ENCODE peak calls at places on chromosomes 12 and 14, in four cellular contexts. One of them, this sample, is unnamed.

GRCh38 chr14:32597771-32598170 is 268.7 kb downstream of the AKAP6 start:
- DNase-seq in A549: no peak
- DNase-seq in K562: no peak
- DNase-seq in WTC11: no peak
- DNase-seq in this sample: no peak

GRCh38 chr12:99043319-99043914 is 398.3 kb downstream of the APAF1 start:
- DNase-seq in A549: peak
- DNase-seq in WTC11: peak
- DNase-seq in K562: peak
- DNase-seq in this sample: peak

GRCh38 chr14:55416866-55417265 is 5.2 kb upstream of the ATG14 start:
- DNase-seq in WTC11: peak
- DNase-seq in A549: peak
- DNase-seq in K562: peak
- DNase-seq in this sample: no peak

GRCh38 chr14:101845496-101845895 is 84.0 kb downstream of the PPP2R5C start:
- DNase-seq in A549: no peak
- DNase-seq in K562: no peak
- DNase-seq in WTC11: no peak
- DNase-seq in this sample: no peak

GRCh38 chr14:88986146-88986841 is 161.8 kb downstream of the TTC8 start:
- DNase-seq in A549: peak
- DNase-seq in K562: no peak
- DNase-seq in WTC11: no peak
- DNase-seq in this sample: no peak

GRCh38 chr14:64971890-64972785 is at the start of gene RAB15:
- DNase-seq in K562: peak
- DNase-seq in WTC11: peak
- DNase-seq in A549: peak
- DNase-seq in this sample: no peak

GRCh38 chr12:89062996-89063395 is 289.3 kb downstream of the DUSP6 start:
- DNase-seq in A549: no peak
- DNase-seq in K562: no peak
- DNase-seq in WTC11: no peak
- DNase-seq in this sample: no peak

GRCh38 chr12:7144414-7145120 is 14.4 kb downstream of the CLSTN3 start:
- DNase-seq in A549: peak
- DNase-seq in K562: peak
- DNase-seq in WTC11: no peak
- DNase-seq in this sample: no peak

GRCh38 chr12:32821293-32822089 is 65.8 kb upstream of the YARS2 start:
- DNase-seq in A549: no peak
- DNase-seq in WTC11: no peak
- DNase-seq in K562: no peak
- DNase-seq in this sample: no peak

GRCh38 chr12:129827102-129827873 is 76.5 kb downstream of the TMEM132D start:
- DNase-seq in WTC11: no peak
- DNase-seq in A549: no peak
- DNase-seq in K562: no peak
- DNase-seq in this sample: no peak

GRCh38 chr12:117192057-117192456 is 1.8 kb upstream of the FBXO21 start:
- DNase-seq in K562: no peak
- DNase-seq in A549: peak
- DNase-seq in WTC11: no peak
- DNase-seq in this sample: no peak

GRCh38 chr14:95328876-95329503 is 9.3 kb upstream of the CLMN start:
- DNase-seq in WTC11: no peak
- DNase-seq in A549: no peak
- DNase-seq in K562: no peak
- DNase-seq in this sample: no peak

GRCh38 chr14:91250912-91251311 is 6.4 kb upstream of the GPR68 start:
- DNase-seq in WTC11: no peak
- DNase-seq in A549: no peak
- DNase-seq in K562: no peak
- DNase-seq in this sample: no peak

GRCh38 chr12:93300611-93301021 is 77.1 kb upstream of the NUDT4 start:
- DNase-seq in A549: no peak
- DNase-seq in WTC11: no peak
- DNase-seq in K562: no peak
- DNase-seq in this sample: peak

GRCh38 chr12:50750366-50750765 is 13.5 kb upstream of the ATF1 start:
- DNase-seq in K562: no peak
- DNase-seq in WTC11: no peak
- DNase-seq in A549: no peak
- DNase-seq in this sample: peak

GRCh38 chr12:31591308-31591901 is 469 bp upstream of the DENND5B start:
- DNase-seq in K562: peak
- DNase-seq in WTC11: no peak
- DNase-seq in A549: peak
- DNase-seq in this sample: no peak

GRCh38 chr12:53101931-53102781 is 1.1 kb upstream of the SOAT2 start:
- DNase-seq in WTC11: no peak
- DNase-seq in K562: peak
- DNase-seq in A549: no peak
- DNase-seq in this sample: peak

GRCh38 chr12:29957835-29958234 is 174.1 kb upstream of the TMTC1 start:
- DNase-seq in A549: no peak
- DNase-seq in WTC11: no peak
- DNase-seq in K562: no peak
- DNase-seq in this sample: no peak

GRCh38 chr12:124518051-124518932 is 49.1 kb downstream of the NCOR2 start:
- DNase-seq in WTC11: no peak
- DNase-seq in A549: peak
- DNase-seq in K562: no peak
- DNase-seq in this sample: peak

DNA sequence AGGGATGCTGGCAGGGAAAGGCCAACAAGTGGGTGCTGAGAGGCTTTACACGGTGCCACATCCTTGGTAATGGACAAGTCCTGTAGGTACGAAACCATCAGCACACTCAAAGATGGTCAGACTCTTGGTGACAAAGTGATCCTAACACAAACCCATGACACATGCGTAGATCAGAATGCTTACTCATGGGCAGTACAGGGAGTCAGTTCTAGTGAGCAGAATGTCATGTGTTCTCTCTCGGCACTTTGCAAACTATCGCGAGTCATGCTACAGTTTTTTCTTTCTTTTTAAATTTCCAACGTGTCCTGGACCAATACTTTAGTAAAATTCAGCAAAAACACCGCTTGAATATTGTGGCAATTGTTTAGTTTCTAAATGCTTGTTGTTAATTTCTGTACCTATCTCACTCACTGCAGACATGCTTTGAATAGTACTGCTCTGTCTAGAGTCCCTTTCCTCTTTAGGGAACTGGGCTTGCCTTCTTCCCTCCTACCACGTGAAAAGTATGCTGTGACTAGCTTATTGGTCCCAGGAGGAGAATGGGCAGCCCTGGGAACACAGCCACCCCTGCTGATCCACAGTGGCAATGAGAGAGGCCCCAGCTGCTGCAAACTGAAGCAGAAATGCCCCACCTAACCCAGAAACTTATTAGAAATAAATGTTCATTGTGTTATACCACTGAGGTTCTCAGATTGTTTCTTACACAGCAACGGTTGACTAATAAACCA is 62.4 kb downstream of the UBR7 start:
- DNase-seq in A549: peak
- DNase-seq in K562: peak
- DNase-seq in WTC11: no peak
- DNase-seq in this sample: peak
- TF ChIP-seq NR3C1 in A549: no peak
- TF ChIP-seq NR3C1 in K562: no peak
- TF ChIP-seq NR3C1 in WTC11: no peak
- TF ChIP-seq NR3C1 in this sample: no peak

GRCh38 chr14:59427653-59428578 is 37.3 kb downstream of the GPR135 start:
- DNase-seq in WTC11: no peak
- DNase-seq in K562: no peak
- DNase-seq in A549: no peak
- DNase-seq in this sample: no peak
- TF ChIP-seq NR3C1 in WTC11: no peak
- TF ChIP-seq NR3C1 in K562: no peak
- TF ChIP-seq NR3C1 in A549: no peak
- TF ChIP-seq NR3C1 in this sample: no peak

GRCh38 chr12:113273053-113273725 is 51.9 kb downstream of the TPCN1 start:
- DNase-seq in K562: no peak
- DNase-seq in A549: no peak
- DNase-seq in WTC11: no peak
- DNase-seq in this sample: no peak
- TF ChIP-seq NR3C1 in K562: no peak
- TF ChIP-seq NR3C1 in A549: no peak
- TF ChIP-seq NR3C1 in WTC11: no peak
- TF ChIP-seq NR3C1 in this sample: no peak

DNA sequence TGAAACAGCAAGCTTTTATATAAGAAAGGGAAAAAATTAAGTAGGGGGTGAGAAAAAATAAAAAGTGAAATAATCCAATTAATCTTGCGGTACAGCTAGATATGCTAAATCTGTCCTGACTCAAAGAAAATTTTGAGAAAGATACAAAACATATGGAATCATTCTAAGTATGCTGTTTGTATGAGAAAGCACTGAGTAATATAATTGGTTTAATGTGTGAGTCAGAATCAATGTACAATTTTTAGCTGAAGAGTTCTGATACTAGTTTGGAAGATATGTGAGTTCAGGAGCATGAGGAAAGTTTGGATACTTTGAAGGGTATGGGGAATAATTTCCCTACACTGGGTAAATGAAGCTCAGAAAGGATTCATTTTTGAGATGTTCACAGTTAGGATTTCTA is 190.9 kb upstream of the RASSF8 start:
- DNase-seq in WTC11: no peak
- DNase-seq in A549: no peak
- DNase-seq in K562: no peak
- DNase-seq in this sample: no peak
- TF ChIP-seq NR3C1 in WTC11: no peak
- TF ChIP-seq NR3C1 in A549: no peak
- TF ChIP-seq NR3C1 in K562: no peak
- TF ChIP-seq NR3C1 in this sample: no peak

DNA sequence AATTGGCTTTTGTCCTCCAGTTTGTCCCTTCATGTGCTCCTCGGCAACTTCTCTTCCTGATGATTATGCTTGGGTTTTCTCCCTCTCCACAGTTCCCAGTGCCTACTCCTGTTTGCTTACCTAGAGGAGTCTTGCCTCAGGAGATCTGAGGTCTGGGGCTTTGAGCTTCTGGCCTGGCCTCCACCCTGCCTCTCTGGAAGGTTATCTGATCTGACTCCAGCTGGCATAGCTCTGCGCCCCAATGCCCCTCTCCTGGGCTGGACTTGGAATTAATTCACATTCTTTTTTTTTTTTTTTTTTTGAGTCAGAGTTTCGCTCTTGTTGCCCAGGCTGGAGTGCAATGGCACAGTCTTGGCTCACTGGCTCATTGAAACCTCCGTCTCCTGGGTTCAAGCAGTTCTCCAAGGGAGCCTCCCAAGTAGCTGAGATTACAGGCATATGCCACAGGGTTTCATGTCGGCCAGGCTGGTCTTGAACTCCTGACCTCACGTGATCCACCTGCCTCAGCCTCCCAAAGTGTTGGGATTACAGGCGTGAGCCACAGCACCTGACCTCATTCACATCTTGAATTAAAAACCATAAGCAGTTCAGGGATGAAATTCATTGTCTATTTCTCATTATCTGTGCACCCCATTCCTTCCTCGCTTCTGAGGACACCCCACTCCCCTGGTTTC is 33.5 kb downstream of the CFL2 start:
- DNase-seq in K562: no peak
- DNase-seq in WTC11: no peak
- DNase-seq in A549: no peak
- DNase-seq in this sample: no peak
- TF ChIP-seq NR3C1 in K562: no peak
- TF ChIP-seq NR3C1 in WTC11: no peak
- TF ChIP-seq NR3C1 in A549: no peak
- TF ChIP-seq NR3C1 in this sample: no peak